ENCODE peak calls at places on chromosomes 12 and 14, in five cellular contexts. One of them, this sample, is unnamed.

GRCh38 chr12:114693532-114693931 is 9.6 kb upstream of the TBX3 start:
- DNase-seq in NB4: no peak
- DNase-seq in HepG2: no peak
- DNase-seq in K562: no peak
- DNase-seq in endothelial cell of umbilical vein: no peak
- DNase-seq in this sample: no peak

GRCh38 chr14:101622251-101623076 is 61.2 kb downstream of the DIO3 start:
- DNase-seq in NB4: no peak
- DNase-seq in HepG2: no peak
- DNase-seq in K562: no peak
- DNase-seq in endothelial cell of umbilical vein: no peak
- DNase-seq in this sample: no peak

GRCh38 chr14:53951661-53952265 is 4.9 kb downstream of the BMP4 start:
- DNase-seq in NB4: no peak
- DNase-seq in HepG2: no peak
- DNase-seq in K562: no peak
- DNase-seq in endothelial cell of umbilical vein: peak
- DNase-seq in this sample: no peak

GRCh38 chr14:94028450-94028826 is 2.3 kb downstream of the OTUB2 start:
- DNase-seq in NB4: peak
- DNase-seq in HepG2: peak
- DNase-seq in K562: no peak
- DNase-seq in endothelial cell of umbilical vein: no peak
- DNase-seq in this sample: no peak

GRCh38 chr12:43957732-43958131 is 121.9 kb downstream of the TMEM117 start:
- DNase-seq in NB4: peak
- DNase-seq in HepG2: peak
- DNase-seq in K562: peak
- DNase-seq in endothelial cell of umbilical vein: peak
- DNase-seq in this sample: peak

GRCh38 chr14:32934891-32935633 is 3.6 kb upstream of the NPAS3 start:
- DNase-seq in NB4: no peak
- DNase-seq in HepG2: no peak
- DNase-seq in K562: no peak
- DNase-seq in endothelial cell of umbilical vein: no peak
- DNase-seq in this sample: no peak

GRCh38 chr14:101740981-101741380 is 20.5 kb upstream of the PPP2R5C start:
- DNase-seq in NB4: no peak
- DNase-seq in HepG2: no peak
- DNase-seq in K562: no peak
- DNase-seq in endothelial cell of umbilical vein: no peak
- DNase-seq in this sample: no peak

GRCh38 chr12:59657266-59657665 is 61.4 kb downstream of the SLC16A7 start:
- DNase-seq in NB4: no peak
- DNase-seq in HepG2: no peak
- DNase-seq in K562: no peak
- DNase-seq in endothelial cell of umbilical vein: no peak
- DNase-seq in this sample: no peak

GRCh38 chr14:61621444-61621843 is 73.9 kb upstream of the HIF1A start:
- DNase-seq in NB4: no peak
- DNase-seq in HepG2: no peak
- DNase-seq in K562: no peak
- DNase-seq in endothelial cell of umbilical vein: no peak
- DNase-seq in this sample: no peak

GRCh38 chr12:76455582-76456345 is 103.8 kb downstream of the OSBPL8 start:
- DNase-seq in NB4: peak
- DNase-seq in HepG2: peak
- DNase-seq in K562: peak
- DNase-seq in endothelial cell of umbilical vein: peak
- DNase-seq in this sample: peak

GRCh38 chr12:77847665-77848431 is 17.2 kb downstream of the NAV3 start:
- DNase-seq in NB4: no peak
- DNase-seq in HepG2: no peak
- DNase-seq in K562: no peak
- DNase-seq in endothelial cell of umbilical vein: peak
- DNase-seq in this sample: no peak

GRCh38 chr14:61822458-61822857 is 60.2 kb downstream of the SNAPC1 start:
- DNase-seq in NB4: no peak
- DNase-seq in HepG2: no peak
- DNase-seq in K562: no peak
- DNase-seq in endothelial cell of umbilical vein: no peak
- DNase-seq in this sample: no peak

GRCh38 chr12:128930591-128930990 is 77.3 kb downstream of the GLT1D1 start:
- DNase-seq in NB4: no peak
- DNase-seq in HepG2: no peak
- DNase-seq in K562: no peak
- DNase-seq in endothelial cell of umbilical vein: no peak
- DNase-seq in this sample: no peak

GRCh38 chr12:116053479-116054195 is 223.9 kb downstream of the MED13L start:
- DNase-seq in NB4: peak
- DNase-seq in HepG2: peak
- DNase-seq in K562: no peak
- DNase-seq in endothelial cell of umbilical vein: peak
- DNase-seq in this sample: peak

GRCh38 chr12:43113153-43113552 is 438.9 kb downstream of the ADAMTS20 start:
- DNase-seq in NB4: peak
- DNase-seq in HepG2: no peak
- DNase-seq in K562: no peak
- DNase-seq in endothelial cell of umbilical vein: no peak
- DNase-seq in this sample: no peak

GRCh38 chr12:110316861-110317260 is 35.8 kb downstream of the ATP2A2 start:
- DNase-seq in NB4: peak
- DNase-seq in HepG2: no peak
- DNase-seq in K562: no peak
- DNase-seq in endothelial cell of umbilical vein: no peak
- DNase-seq in this sample: no peak

GRCh38 chr12:132257955-132258490 is 71.4 kb downstream of the GALNT9 start:
- DNase-seq in NB4: no peak
- DNase-seq in HepG2: no peak
- DNase-seq in K562: no peak
- DNase-seq in endothelial cell of umbilical vein: no peak
- DNase-seq in this sample: no peak

GRCh38 chr12:88243886-88244491 is 101.9 kb downstream of the TMTC3 start:
- DNase-seq in NB4: no peak
- DNase-seq in HepG2: no peak
- DNase-seq in K562: no peak
- DNase-seq in endothelial cell of umbilical vein: no peak
- DNase-seq in this sample: no peak

GRCh38 chr14:77882631-77883030 is 82.7 kb downstream of the ADCK1 start:
- DNase-seq in NB4: peak
- DNase-seq in HepG2: no peak
- DNase-seq in K562: peak
- DNase-seq in endothelial cell of umbilical vein: no peak
- DNase-seq in this sample: no peak

GRCh38 chr12:54357802-54358619 is 6.3 kb downstream of the GPR84 start:
- DNase-seq in NB4: peak
- DNase-seq in HepG2: no peak
- DNase-seq in K562: peak
- DNase-seq in endothelial cell of umbilical vein: peak
- DNase-seq in this sample: no peak

GRCh38 chr14:37539992-37540391 is 55.1 kb downstream of the FOXA1 start:
- DNase-seq in NB4: no peak
- DNase-seq in HepG2: no peak
- DNase-seq in K562: no peak
- DNase-seq in endothelial cell of umbilical vein: no peak
- DNase-seq in this sample: no peak
- TF ChIP-seq MYC in NB4: no peak
- TF ChIP-seq MYC in HepG2: no peak
- TF ChIP-seq MYC in K562: no peak
- TF ChIP-seq MYC in endothelial cell of umbilical vein: no peak
- TF ChIP-seq MYC in this sample: no peak

DNA sequence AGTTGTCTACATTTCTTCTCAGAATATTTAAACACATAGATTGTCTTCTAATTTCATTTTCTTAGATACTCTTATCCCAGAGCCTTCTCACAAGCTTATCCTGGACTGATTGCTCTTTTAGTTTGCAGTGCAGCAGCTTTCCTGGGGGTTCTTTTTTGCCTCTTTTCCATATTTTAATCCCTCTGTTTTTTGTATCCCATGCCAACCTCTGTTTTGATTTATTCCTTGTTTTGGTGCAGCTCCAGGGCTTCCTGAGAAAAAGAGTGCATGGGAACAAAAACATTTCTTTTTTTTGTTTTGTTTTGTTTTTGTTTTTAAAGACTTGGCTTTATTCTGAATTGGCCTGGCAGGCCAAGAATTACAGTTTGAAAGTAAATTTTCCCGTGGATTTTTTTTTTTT is 36.8 kb downstream of the TBC1D15 start:
- DNase-seq in NB4: no peak
- DNase-seq in HepG2: no peak
- DNase-seq in K562: no peak
- DNase-seq in endothelial cell of umbilical vein: peak
- DNase-seq in this sample: no peak
- TF ChIP-seq MYC in NB4: no peak
- TF ChIP-seq MYC in HepG2: no peak
- TF ChIP-seq MYC in K562: no peak
- TF ChIP-seq MYC in endothelial cell of umbilical vein: no peak
- TF ChIP-seq MYC in this sample: no peak

DNA sequence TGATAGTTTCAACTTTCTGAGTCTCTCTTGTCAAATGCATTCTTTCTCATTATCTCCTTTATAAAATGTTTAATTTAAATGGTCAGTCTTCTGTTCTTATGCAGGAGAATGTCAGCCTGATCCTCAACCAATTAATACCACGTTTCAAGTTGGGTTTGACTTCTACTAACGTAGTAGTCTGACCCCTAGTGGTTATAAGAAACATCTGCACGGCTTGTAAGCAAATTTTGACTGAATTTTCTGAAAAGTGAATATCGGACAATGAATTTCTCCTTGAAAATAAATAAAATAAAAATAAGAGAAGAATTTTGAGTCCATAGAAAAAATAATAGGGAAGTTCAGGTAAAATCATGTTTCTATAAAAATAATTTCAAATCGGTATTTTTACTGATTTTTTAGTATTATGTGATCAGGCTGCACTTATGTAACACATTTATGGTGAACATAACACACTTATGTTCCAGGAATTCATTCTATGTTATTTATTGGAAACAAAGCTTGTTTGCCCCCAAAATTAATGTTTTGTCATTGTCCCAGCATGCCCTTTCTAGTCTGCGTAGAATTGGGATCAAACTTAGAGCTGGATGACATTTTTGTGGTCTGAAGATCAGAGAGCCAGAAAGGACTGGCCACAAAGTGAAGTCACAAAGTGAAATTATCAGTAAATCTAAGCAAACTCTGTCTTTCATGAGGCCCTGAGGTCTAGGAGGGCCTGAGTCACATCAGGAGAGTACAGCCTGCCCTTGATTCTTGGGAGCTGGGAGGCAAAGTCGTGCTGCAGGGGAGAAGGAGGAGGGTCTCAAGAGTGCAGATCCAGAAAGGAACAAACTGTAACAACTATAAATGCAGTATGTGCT is 101.2 kb upstream of the STXBP6 start:
- DNase-seq in NB4: peak
- DNase-seq in HepG2: peak
- DNase-seq in K562: peak
- DNase-seq in endothelial cell of umbilical vein: peak
- DNase-seq in this sample: peak
- TF ChIP-seq MYC in NB4: no peak
- TF ChIP-seq MYC in HepG2: no peak
- TF ChIP-seq MYC in K562: no peak
- TF ChIP-seq MYC in endothelial cell of umbilical vein: no peak
- TF ChIP-seq MYC in this sample: no peak

GRCh38 chr12:109098142-109098652 is 800 bp downstream of the UNG start:
- DNase-seq in NB4: no peak
- DNase-seq in HepG2: no peak
- DNase-seq in K562: no peak
- DNase-seq in endothelial cell of umbilical vein: no peak
- DNase-seq in this sample: peak
- TF ChIP-seq MYC in NB4: no peak
- TF ChIP-seq MYC in HepG2: no peak
- TF ChIP-seq MYC in K562: no peak
- TF ChIP-seq MYC in endothelial cell of umbilical vein: no peak
- TF ChIP-seq MYC in this sample: no peak

GRCh38 chr12:66763453-66763852 is 84.6 kb upstream of the GRIP1 start:
- DNase-seq in NB4: no peak
- DNase-seq in HepG2: no peak
- DNase-seq in K562: no peak
- DNase-seq in endothelial cell of umbilical vein: no peak
- DNase-seq in this sample: no peak

GRCh38 chr12:66765204-66765603 is 86.3 kb upstream of the GRIP1 start:
- DNase-seq in NB4: no peak
- DNase-seq in HepG2: no peak
- DNase-seq in K562: no peak
- DNase-seq in endothelial cell of umbilical vein: no peak
- DNase-seq in this sample: no peak

GRCh38 chr12:66767454-66768002 is 88.7 kb upstream of the GRIP1 start:
- DNase-seq in NB4: no peak
- DNase-seq in HepG2: no peak
- DNase-seq in K562: no peak
- DNase-seq in endothelial cell of umbilical vein: no peak
- DNase-seq in this sample: no peak

DNA sequence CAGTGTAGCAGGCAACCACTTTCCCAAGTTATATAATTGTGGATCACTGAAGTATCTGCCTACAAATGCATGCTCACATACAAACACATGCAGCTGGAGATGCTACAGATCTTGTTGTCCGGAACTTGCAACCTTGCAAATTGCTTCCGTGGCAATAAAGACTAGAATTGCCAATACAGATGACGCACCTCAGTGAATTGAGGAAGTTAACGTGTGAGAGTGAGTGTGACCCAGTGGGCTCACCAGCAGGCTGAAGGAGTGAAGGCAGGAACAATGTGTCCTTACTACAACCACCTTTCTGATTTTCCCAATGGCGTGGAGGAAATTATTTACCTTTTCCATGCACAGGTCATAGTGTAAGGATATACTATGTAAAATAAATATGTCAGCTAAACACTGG is 89.4 kb upstream of the GRIP1 start:
- DNase-seq in NB4: peak
- DNase-seq in HepG2: no peak
- DNase-seq in K562: no peak
- DNase-seq in endothelial cell of umbilical vein: no peak
- DNase-seq in this sample: no peak
- TF ChIP-seq MYC in NB4: no peak
- TF ChIP-seq MYC in HepG2: no peak
- TF ChIP-seq MYC in K562: no peak
- TF ChIP-seq MYC in endothelial cell of umbilical vein: no peak
- TF ChIP-seq MYC in this sample: no peak

GRCh38 chr12:130747867-130748740 is 32.0 kb upstream of the RIMBP2 start:
- DNase-seq in NB4: peak
- DNase-seq in HepG2: peak
- DNase-seq in K562: peak
- DNase-seq in endothelial cell of umbilical vein: peak
- DNase-seq in this sample: peak
- TF ChIP-seq MYC in NB4: peak
- TF ChIP-seq MYC in HepG2: no peak
- TF ChIP-seq MYC in K562: no peak
- TF ChIP-seq MYC in endothelial cell of umbilical vein: no peak
- TF ChIP-seq MYC in this sample: no peak

GRCh38 chr12:120625557-120626419 is 14.6 kb upstream of the CABP1 start:
- DNase-seq in NB4: peak
- DNase-seq in HepG2: no peak
- DNase-seq in K562: peak
- DNase-seq in endothelial cell of umbilical vein: no peak
- DNase-seq in this sample: peak
- TF ChIP-seq MYC in NB4: no peak
- TF ChIP-seq MYC in HepG2: no peak
- TF ChIP-seq MYC in K562: no peak
- TF ChIP-seq MYC in endothelial cell of umbilical vein: no peak
- TF ChIP-seq MYC in this sample: no peak

This sample was measured in A549.